ENCODE peak calls at places on chromosomes 11 and 22, in ten cellular contexts. One of them, this sample, is unnamed.

GRCh38 chr11:44120169-44120568 is 24.7 kb downstream of the EXT2 start:
- DNase-seq in EH: peak; percentile 17
- DNase-seq in amniotic stem cell: no peak
- DNase-seq in NCI-H510A treated with DMSO at 0.1 percent for 48 hours: no peak
- DNase-seq in GF-D8: no peak
- DNase-seq in iris pigment epithelial cell: no peak
- DNase-seq in NCI-H1417: peak; percentile 9
- DNase-seq in SK-N-SH: peak; percentile 18
- DNase-seq in NCI-H1694 treated with DMSO at 0.1 percent for 48 hours: no peak
- DNase-seq in nucleus accumbens: no peak
- DNase-seq in this sample: no peak

GRCh38 chr11:116412118-116412889 is 360.5 kb downstream of the BUD13 start:
- DNase-seq in nucleus accumbens: no peak
- DNase-seq in amniotic stem cell: no peak
- DNase-seq in NCI-H1417: peak; percentile 46
- DNase-seq in NCI-H1694 treated with DMSO at 0.1 percent for 48 hours: no peak
- DNase-seq in GF-D8: no peak
- DNase-seq in NCI-H510A treated with DMSO at 0.1 percent for 48 hours: no peak
- DNase-seq in iris pigment epithelial cell: no peak
- DNase-seq in SK-N-SH: no peak
- DNase-seq in EH: no peak
- DNase-seq in this sample: no peak

GRCh38 chr11:10657308-10658271 is 36.0 kb downstream of the IRAG1 start:
- DNase-seq in iris pigment epithelial cell: peak; percentile 91
- DNase-seq in EH: peak; percentile 90
- DNase-seq in NCI-H1694 treated with DMSO at 0.1 percent for 48 hours: no peak
- DNase-seq in SK-N-SH: no peak
- DNase-seq in nucleus accumbens: no peak
- DNase-seq in amniotic stem cell: no peak
- DNase-seq in GF-D8: no peak
- DNase-seq in NCI-H1417: no peak
- DNase-seq in NCI-H510A treated with DMSO at 0.1 percent for 48 hours: no peak
- DNase-seq in this sample: peak; percentile 62

GRCh38 chr11:56932572-56933235 is 56.0 kb upstream of the OR5AK2 start:
- DNase-seq in GF-D8: no peak
- DNase-seq in NCI-H1417: no peak
- DNase-seq in SK-N-SH: no peak
- DNase-seq in EH: peak; percentile 6
- DNase-seq in NCI-H1694 treated with DMSO at 0.1 percent for 48 hours: no peak
- DNase-seq in amniotic stem cell: no peak
- DNase-seq in iris pigment epithelial cell: peak; percentile 60
- DNase-seq in NCI-H510A treated with DMSO at 0.1 percent for 48 hours: no peak
- DNase-seq in nucleus accumbens: peak; percentile 34
- DNase-seq in this sample: peak; percentile 95

GRCh38 chr11:70573701-70574151 is 175.4 kb downstream of the CTTN start:
- DNase-seq in NCI-H510A treated with DMSO at 0.1 percent for 48 hours: no peak
- DNase-seq in GF-D8: no peak
- DNase-seq in nucleus accumbens: no peak
- DNase-seq in NCI-H1417: no peak
- DNase-seq in SK-N-SH: no peak
- DNase-seq in iris pigment epithelial cell: no peak
- DNase-seq in EH: no peak
- DNase-seq in NCI-H1694 treated with DMSO at 0.1 percent for 48 hours: no peak
- DNase-seq in amniotic stem cell: no peak
- DNase-seq in this sample: no peak

GRCh38 chr11:133966924-133967598 is 10.3 kb upstream of the IGSF9B start:
- DNase-seq in amniotic stem cell: no peak
- DNase-seq in GF-D8: no peak
- DNase-seq in NCI-H1694 treated with DMSO at 0.1 percent for 48 hours: no peak
- DNase-seq in nucleus accumbens: no peak
- DNase-seq in EH: no peak
- DNase-seq in iris pigment epithelial cell: no peak
- DNase-seq in NCI-H1417: no peak
- DNase-seq in SK-N-SH: peak; percentile 66
- DNase-seq in NCI-H510A treated with DMSO at 0.1 percent for 48 hours: no peak
- DNase-seq in this sample: no peak

GRCh38 chr11:130202009-130202817 is 42.6 kb downstream of the ST14 start:
- DNase-seq in NCI-H1694 treated with DMSO at 0.1 percent for 48 hours: no peak
- DNase-seq in NCI-H1417: no peak
- DNase-seq in EH: no peak
- DNase-seq in GF-D8: peak; percentile 37
- DNase-seq in nucleus accumbens: no peak
- DNase-seq in NCI-H510A treated with DMSO at 0.1 percent for 48 hours: no peak
- DNase-seq in iris pigment epithelial cell: no peak
- DNase-seq in SK-N-SH: no peak
- DNase-seq in amniotic stem cell: no peak
- DNase-seq in this sample: no peak

GRCh38 chr22:38841211-38841610 is 2.6 kb downstream of the NPTXR start:
- DNase-seq in NCI-H1417: peak; percentile 31
- DNase-seq in NCI-H510A treated with DMSO at 0.1 percent for 48 hours: no peak
- DNase-seq in EH: no peak
- DNase-seq in NCI-H1694 treated with DMSO at 0.1 percent for 48 hours: no peak
- DNase-seq in GF-D8: no peak
- DNase-seq in nucleus accumbens: no peak
- DNase-seq in SK-N-SH: no peak
- DNase-seq in iris pigment epithelial cell: no peak
- DNase-seq in amniotic stem cell: no peak
- DNase-seq in this sample: no peak

GRCh38 chr22:28014141-28015055 is 95.3 kb upstream of the PITPNB start:
- DNase-seq in GF-D8: no peak
- DNase-seq in amniotic stem cell: no peak
- DNase-seq in SK-N-SH: no peak
- DNase-seq in NCI-H1417: peak; percentile 86
- DNase-seq in EH: no peak
- DNase-seq in NCI-H510A treated with DMSO at 0.1 percent for 48 hours: peak; percentile 44
- DNase-seq in nucleus accumbens: no peak
- DNase-seq in iris pigment epithelial cell: no peak
- DNase-seq in NCI-H1694 treated with DMSO at 0.1 percent for 48 hours: peak; percentile 13
- DNase-seq in this sample: no peak

GRCh38 chr11:93728792-93729128 is 12.5 kb downstream of the TAF1D start:
- DNase-seq in nucleus accumbens: no peak
- DNase-seq in GF-D8: no peak
- DNase-seq in NCI-H510A treated with DMSO at 0.1 percent for 48 hours: no peak
- DNase-seq in amniotic stem cell: no peak
- DNase-seq in NCI-H1694 treated with DMSO at 0.1 percent for 48 hours: no peak
- DNase-seq in EH: peak; percentile 18
- DNase-seq in NCI-H1417: no peak
- DNase-seq in iris pigment epithelial cell: no peak
- DNase-seq in SK-N-SH: no peak
- DNase-seq in this sample: no peak

GRCh38 chr11:13448876-13449275 is 14.1 kb downstream of the BTBD10 start:
- DNase-seq in amniotic stem cell: no peak
- DNase-seq in nucleus accumbens: no peak
- DNase-seq in NCI-H1417: no peak
- DNase-seq in iris pigment epithelial cell: peak; percentile 80
- DNase-seq in SK-N-SH: no peak
- DNase-seq in NCI-H510A treated with DMSO at 0.1 percent for 48 hours: no peak
- DNase-seq in EH: peak; percentile 36
- DNase-seq in GF-D8: peak; percentile 30
- DNase-seq in NCI-H1694 treated with DMSO at 0.1 percent for 48 hours: no peak
- DNase-seq in this sample: no peak

GRCh38 chr11:2892215-2893020 is 6.8 kb upstream of the CDKN1C start:
- DNase-seq in EH: peak; percentile 75
- DNase-seq in NCI-H510A treated with DMSO at 0.1 percent for 48 hours: no peak
- DNase-seq in NCI-H1417: peak; percentile 90
- DNase-seq in GF-D8: peak; percentile 14
- DNase-seq in SK-N-SH: peak; percentile 92
- DNase-seq in NCI-H1694 treated with DMSO at 0.1 percent for 48 hours: peak; percentile 39
- DNase-seq in amniotic stem cell: no peak
- DNase-seq in nucleus accumbens: no peak
- DNase-seq in iris pigment epithelial cell: peak; percentile 28
- DNase-seq in this sample: peak; percentile 83

GRCh38 chr11:62603072-62603408 is 1.4 kb upstream of the MTA2 start:
- DNase-seq in NCI-H510A treated with DMSO at 0.1 percent for 48 hours: peak; percentile 23
- DNase-seq in EH: no peak
- DNase-seq in NCI-H1417: peak; percentile 73
- DNase-seq in NCI-H1694 treated with DMSO at 0.1 percent for 48 hours: no peak
- DNase-seq in nucleus accumbens: no peak
- DNase-seq in GF-D8: no peak
- DNase-seq in amniotic stem cell: no peak
- DNase-seq in SK-N-SH: no peak
- DNase-seq in iris pigment epithelial cell: no peak
- DNase-seq in this sample: no peak

GRCh38 chr11:4727171-4727570 is 22.6 kb downstream of the MMP26 start:
- DNase-seq in GF-D8: no peak
- DNase-seq in NCI-H510A treated with DMSO at 0.1 percent for 48 hours: no peak
- DNase-seq in SK-N-SH: no peak
- DNase-seq in NCI-H1417: no peak
- DNase-seq in EH: no peak
- DNase-seq in amniotic stem cell: no peak
- DNase-seq in iris pigment epithelial cell: no peak
- DNase-seq in NCI-H1694 treated with DMSO at 0.1 percent for 48 hours: no peak
- DNase-seq in nucleus accumbens: no peak
- DNase-seq in this sample: no peak

GRCh38 chr11:67441731-67442401 is 1.4 kb downstream of the CORO1B start:
- DNase-seq in iris pigment epithelial cell: no peak
- DNase-seq in GF-D8: no peak
- DNase-seq in nucleus accumbens: no peak
- DNase-seq in SK-N-SH: no peak
- DNase-seq in NCI-H1417: no peak
- DNase-seq in amniotic stem cell: no peak
- DNase-seq in EH: no peak
- DNase-seq in NCI-H1694 treated with DMSO at 0.1 percent for 48 hours: no peak
- DNase-seq in NCI-H510A treated with DMSO at 0.1 percent for 48 hours: no peak
- DNase-seq in this sample: no peak

GRCh38 chr22:38435960-38436359 is 19.0 kb downstream of the KCNJ4 start:
- DNase-seq in NCI-H1694 treated with DMSO at 0.1 percent for 48 hours: no peak
- DNase-seq in NCI-H510A treated with DMSO at 0.1 percent for 48 hours: no peak
- DNase-seq in iris pigment epithelial cell: no peak
- DNase-seq in amniotic stem cell: no peak
- DNase-seq in SK-N-SH: no peak
- DNase-seq in EH: no peak
- DNase-seq in nucleus accumbens: no peak
- DNase-seq in GF-D8: no peak
- DNase-seq in NCI-H1417: no peak
- DNase-seq in this sample: no peak

GRCh38 chr22:23820748-23821211 is 18.0 kb downstream of the DERL3 start:
- DNase-seq in amniotic stem cell: no peak
- DNase-seq in NCI-H510A treated with DMSO at 0.1 percent for 48 hours: no peak
- DNase-seq in NCI-H1417: no peak
- DNase-seq in NCI-H1694 treated with DMSO at 0.1 percent for 48 hours: no peak
- DNase-seq in GF-D8: peak; percentile 84
- DNase-seq in SK-N-SH: peak; percentile 12
- DNase-seq in nucleus accumbens: no peak
- DNase-seq in iris pigment epithelial cell: no peak
- DNase-seq in EH: no peak
- DNase-seq in this sample: no peak

GRCh38 chr11:10488581-10489443 is 33.7 kb downstream of the AMPD3 start:
- DNase-seq in NCI-H510A treated with DMSO at 0.1 percent for 48 hours: no peak
- DNase-seq in GF-D8: no peak
- DNase-seq in SK-N-SH: no peak
- DNase-seq in amniotic stem cell: no peak
- DNase-seq in iris pigment epithelial cell: no peak
- DNase-seq in NCI-H1694 treated with DMSO at 0.1 percent for 48 hours: no peak
- DNase-seq in nucleus accumbens: no peak
- DNase-seq in NCI-H1417: no peak
- DNase-seq in EH: no peak
- DNase-seq in this sample: no peak

GRCh38 chr11:76205252-76206076 is 838 bp downstream of the WNT11 start:
- DNase-seq in NCI-H1694 treated with DMSO at 0.1 percent for 48 hours: no peak
- DNase-seq in nucleus accumbens: no peak
- DNase-seq in EH: no peak
- DNase-seq in NCI-H510A treated with DMSO at 0.1 percent for 48 hours: no peak
- DNase-seq in GF-D8: no peak
- DNase-seq in amniotic stem cell: no peak
- DNase-seq in iris pigment epithelial cell: no peak
- DNase-seq in NCI-H1417: no peak
- DNase-seq in SK-N-SH: no peak
- DNase-seq in this sample: no peak

GRCh38 chr11:83008581-83008923 is 63.1 kb downstream of the RAB30 start:
- DNase-seq in SK-N-SH: no peak
- DNase-seq in amniotic stem cell: peak; percentile 21
- DNase-seq in NCI-H1694 treated with DMSO at 0.1 percent for 48 hours: no peak
- DNase-seq in nucleus accumbens: no peak
- DNase-seq in iris pigment epithelial cell: peak; percentile 57
- DNase-seq in NCI-H510A treated with DMSO at 0.1 percent for 48 hours: no peak
- DNase-seq in NCI-H1417: no peak
- DNase-seq in EH: peak; percentile 83
- DNase-seq in GF-D8: no peak
- DNase-seq in this sample: no peak

GRCh38 chr22:20276468-20276867 is 8.3 kb upstream of the RTN4R start:
- DNase-seq in nucleus accumbens: no peak
- DNase-seq in GF-D8: no peak
- DNase-seq in NCI-H1694 treated with DMSO at 0.1 percent for 48 hours: no peak
- DNase-seq in NCI-H1417: no peak
- DNase-seq in SK-N-SH: no peak
- DNase-seq in EH: no peak
- DNase-seq in NCI-H510A treated with DMSO at 0.1 percent for 48 hours: no peak
- DNase-seq in amniotic stem cell: no peak
- DNase-seq in iris pigment epithelial cell: no peak
- DNase-seq in this sample: no peak

GRCh38 chr11:111820059-111820375 is 51.4 kb downstream of the ALG9 start:
- DNase-seq in nucleus accumbens: no peak
- DNase-seq in GF-D8: no peak
- DNase-seq in NCI-H1417: no peak
- DNase-seq in amniotic stem cell: no peak
- DNase-seq in EH: no peak
- DNase-seq in NCI-H1694 treated with DMSO at 0.1 percent for 48 hours: no peak
- DNase-seq in iris pigment epithelial cell: no peak
- DNase-seq in NCI-H510A treated with DMSO at 0.1 percent for 48 hours: no peak
- DNase-seq in SK-N-SH: no peak
- DNase-seq in this sample: no peak

GRCh38 chr11:17985517-17985916 is 27.3 kb downstream of the SERGEF start:
- DNase-seq in EH: peak; percentile 15
- DNase-seq in nucleus accumbens: no peak
- DNase-seq in amniotic stem cell: no peak
- DNase-seq in NCI-H1417: no peak
- DNase-seq in iris pigment epithelial cell: peak; percentile 37
- DNase-seq in NCI-H510A treated with DMSO at 0.1 percent for 48 hours: no peak
- DNase-seq in GF-D8: no peak
- DNase-seq in NCI-H1694 treated with DMSO at 0.1 percent for 48 hours: no peak
- DNase-seq in SK-N-SH: no peak
- DNase-seq in this sample: peak; percentile 63

GRCh38 chr11:117384045-117384444 is 56.4 kb downstream of the CEP164 start:
- DNase-seq in NCI-H510A treated with DMSO at 0.1 percent for 48 hours: no peak
- DNase-seq in GF-D8: no peak
- DNase-seq in nucleus accumbens: peak; percentile 54
- DNase-seq in EH: peak; percentile 91
- DNase-seq in NCI-H1694 treated with DMSO at 0.1 percent for 48 hours: no peak
- DNase-seq in amniotic stem cell: peak; percentile 17
- DNase-seq in NCI-H1417: no peak
- DNase-seq in iris pigment epithelial cell: peak; percentile 95
- DNase-seq in SK-N-SH: no peak
- DNase-seq in this sample: peak; percentile 97

GRCh38 chr11:19519912-19520641 is 192.6 kb upstream of the NAV2 start:
- DNase-seq in EH: peak; percentile 31
- DNase-seq in amniotic stem cell: no peak
- DNase-seq in NCI-H1417: peak; percentile 84
- DNase-seq in nucleus accumbens: no peak
- DNase-seq in SK-N-SH: peak; percentile 66
- DNase-seq in iris pigment epithelial cell: no peak
- DNase-seq in NCI-H1694 treated with DMSO at 0.1 percent for 48 hours: no peak
- DNase-seq in GF-D8: no peak
- DNase-seq in NCI-H510A treated with DMSO at 0.1 percent for 48 hours: peak; percentile 10
- DNase-seq in this sample: no peak

GRCh38 chr11:120205596-120206161 is 5.2 kb upstream of the OAF start:
- DNase-seq in NCI-H1694 treated with DMSO at 0.1 percent for 48 hours: no peak
- DNase-seq in NCI-H510A treated with DMSO at 0.1 percent for 48 hours: no peak
- DNase-seq in iris pigment epithelial cell: peak; percentile 72
- DNase-seq in nucleus accumbens: no peak
- DNase-seq in amniotic stem cell: no peak
- DNase-seq in EH: peak; percentile 75
- DNase-seq in NCI-H1417: no peak
- DNase-seq in SK-N-SH: no peak
- DNase-seq in GF-D8: no peak
- DNase-seq in this sample: peak; percentile 81

GRCh38 chr11:12693075-12693473 is 18.9 kb downstream of the TEAD1 start:
- DNase-seq in amniotic stem cell: no peak
- DNase-seq in NCI-H1694 treated with DMSO at 0.1 percent for 48 hours: no peak
- DNase-seq in NCI-H1417: peak; percentile 56
- DNase-seq in nucleus accumbens: no peak
- DNase-seq in SK-N-SH: no peak
- DNase-seq in EH: no peak
- DNase-seq in GF-D8: no peak
- DNase-seq in NCI-H510A treated with DMSO at 0.1 percent for 48 hours: no peak
- DNase-seq in iris pigment epithelial cell: no peak
- DNase-seq in this sample: no peak

GRCh38 chr22:35409783-35410662 is 10.1 kb downstream of the MCM5 start:
- DNase-seq in NCI-H1417: no peak
- DNase-seq in NCI-H510A treated with DMSO at 0.1 percent for 48 hours: no peak
- DNase-seq in SK-N-SH: no peak
- DNase-seq in NCI-H1694 treated with DMSO at 0.1 percent for 48 hours: no peak
- DNase-seq in nucleus accumbens: no peak
- DNase-seq in GF-D8: peak; percentile 89
- DNase-seq in EH: no peak
- DNase-seq in amniotic stem cell: no peak
- DNase-seq in iris pigment epithelial cell: no peak
- DNase-seq in this sample: no peak

This sample was measured in HT1080.